ENCODE peak calls at places on chromosomes 5 and 9, in four cellular contexts. D, B, S and J are unnamed samples. For H3K9me3, the result is how much of the 10 kb centered on the place peaks cover.

GRCh38 chr9:133534346-133535284 is at the start of gene ADAMTSL2:
- DNase-seq in S (no peak), D (peak), B (peak), J (no peak)

GRCh38 chr9:128416432-128417019 is 4.1 kb upstream of the CERCAM start:
- DNase-seq in S (no peak), B (no peak), D (no peak), J (no peak)

GRCh38 chr9:34496149-34496712 is 26.6 kb downstream of the ENHO start:
- DNase-seq in S (no peak), B (no peak), D (peak), J (no peak)

GRCh38 chr9:137813651-137814415 is 63.7 kb upstream of the CACNA1B start:
- DNase-seq in S (no peak), B (no peak), D (no peak), J (no peak)

GRCh38 chr5:176660860-176661641 is 13.8 kb downstream of the TSPAN17 start:
- DNase-seq in B (peak), S (peak), D (peak), J (no peak)

GRCh38 chr5:74575741-74576538 is 64.6 kb downstream of the ENC1 start:
- DNase-seq in B (no peak), D (peak), S (no peak), J (no peak)

GRCh38 chr9:72305102-72305546 is 59.9 kb downstream of the ZFAND5 start:
- DNase-seq in S (peak), D (peak), B (peak), J (no peak)

GRCh38 chr5:135843571-135844337 is 9.3 kb downstream of the SLC25A48 start:
- DNase-seq in B (no peak), S (no peak), D (no peak), J (no peak)

GRCh38 chr9:22160235-22160634 is 151.1 kb upstream of the CDKN2B start:
- DNase-seq in D (peak), B (no peak), S (no peak), J (no peak)

GRCh38 chr5:124000558-124000957 is 488.6 kb downstream of the CSNK1G3 start:
- DNase-seq in D (no peak), B (no peak), S (no peak), J (no peak)

GRCh38 chr9:91395106-91395552 is 28.5 kb downstream of the NFIL3 start:
- DNase-seq in D (peak), S (no peak), B (peak), J (no peak)

GRCh38 chr9:121863931-121864330 is 212.5 kb downstream of the DAB2IP start:
- DNase-seq in B (no peak), D (peak), S (no peak), J (no peak)

GRCh38 chr5:173001229-173001841 is 17.8 kb downstream of the ATP6V0E1 start:
- DNase-seq in S (no peak), D (no peak), B (no peak), J (no peak)

GRCh38 chr9:93207860-93208734 is 24.2 kb downstream of the WNK2 start:
- DNase-seq in S (no peak), D (peak), B (no peak), J (no peak)

DNA sequence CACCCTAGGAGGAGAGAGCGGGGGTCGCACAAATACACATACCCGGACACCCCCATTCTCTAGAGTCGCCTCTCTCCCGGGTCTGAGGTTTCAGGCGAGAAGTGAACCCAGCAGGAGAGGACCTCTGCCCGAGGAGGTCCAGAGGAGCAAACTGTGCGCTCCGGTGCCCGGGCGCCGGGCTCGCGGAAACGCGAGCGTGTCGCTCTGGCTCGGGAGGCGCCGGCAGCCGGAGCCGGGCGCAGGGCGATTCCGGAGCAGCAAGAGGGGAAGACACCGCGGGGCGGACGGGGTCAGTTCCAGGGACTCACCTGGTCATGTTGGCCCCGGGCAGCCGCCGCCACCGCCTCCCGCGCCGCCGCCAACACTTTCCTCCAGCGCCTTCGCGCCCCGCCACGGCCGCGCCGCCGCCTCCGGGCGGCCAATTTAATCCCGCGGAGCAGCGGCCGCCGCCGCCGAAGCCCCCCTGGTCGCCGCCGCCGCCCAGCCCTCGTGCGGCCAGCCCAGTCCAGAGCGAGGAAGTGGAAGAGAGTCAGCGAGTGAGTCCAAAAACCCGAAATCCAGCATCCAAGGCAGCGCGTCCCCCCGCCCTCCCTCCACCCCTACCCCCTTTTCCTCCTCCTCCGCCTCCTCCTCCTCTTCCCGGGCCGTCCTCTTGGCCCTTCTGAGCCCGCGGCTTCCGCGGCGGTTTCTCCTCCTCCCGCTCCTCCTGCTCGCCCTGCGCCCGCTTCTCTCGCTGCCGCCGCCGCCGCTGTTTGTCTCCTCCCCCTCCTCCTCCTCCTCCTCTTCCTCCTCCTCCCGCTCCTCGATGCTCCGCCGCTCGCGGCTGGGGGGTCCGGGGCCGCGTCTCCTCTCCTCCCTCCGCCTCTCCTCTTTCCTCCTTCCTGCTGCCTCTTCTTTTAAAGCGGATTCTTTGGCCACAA is 1058.0 kb upstream of the DMAC1 start:
- DNase-seq in D (peak), S (peak), B (peak), J (no peak)
- TF ChIP-seq EZH2 in D (no peak), S (no peak), B (peak), J (peak)

GRCh38 chr9:124350485-124351263 is 64.6 kb downstream of the PSMB7 start:
- DNase-seq in D (no peak), B (no peak), S (no peak), J (no peak)

GRCh38 chr9:124349267-124349666 is 66.0 kb downstream of the PSMB7 start:
- DNase-seq in D (no peak), B (no peak), S (no peak), J (no peak)

GRCh38 chr9:124348363-124348762 is 66.9 kb downstream of the PSMB7 start:
- DNase-seq in B (no peak), S (no peak), D (no peak), J (no peak)

GRCh38 chr9:124348831-124349230 is 66.4 kb downstream of the PSMB7 start:
- DNase-seq in B (no peak), S (no peak), D (no peak), J (no peak)

GRCh38 chr9:124349675-124350484 is 65.4 kb downstream of the PSMB7 start:
- DNase-seq in D (no peak), B (no peak), S (no peak), J (no peak)
- H3K27ac ChIP-seq in D (no peak), B (no peak), S (no peak), J (no peak)

GRCh38 chr5:1846583-1846982 is 36.1 kb downstream of the IRX4 start:
- DNase-seq in D (no peak), B (no peak), S (no peak), J (no peak)

GRCh38 chr5:1847056-1847455 is 35.7 kb downstream of the IRX4 start:
- DNase-seq in D (no peak), S (no peak), B (no peak), J (no peak)

GRCh38 chr5:1844708-1845436 is 37.9 kb downstream of the IRX4 start:
- DNase-seq in B (no peak), S (no peak), D (no peak), J (no peak)

GRCh38 chr5:1845696-1846095 is 37.0 kb downstream of the IRX4 start:
- DNase-seq in D (no peak), S (no peak), B (no peak), J (no peak)

GRCh38 chr5:1847611-1848010 is 35.1 kb downstream of the IRX4 start:
- DNase-seq in B (no peak), S (no peak), D (no peak), J (no peak)
- H3K9me3 ChIP-seq in B (under half), S (under half), D (under half), J (under half)

GRCh38 chr5:55820488-55820887 is 30.7 kb upstream of the IL31RA start:
- DNase-seq in S (no peak), D (no peak), B (no peak), J (no peak)

GRCh38 chr5:55816342-55816741 is 34.8 kb upstream of the IL31RA start:
- DNase-seq in B (peak), S (no peak), D (peak), J (peak)

GRCh38 chr5:55823151-55823796 is 27.9 kb upstream of the IL31RA start:
- DNase-seq in D (no peak), S (no peak), B (no peak), J (no peak)

GRCh38 chr5:55817030-55817429 is 34.1 kb upstream of the IL31RA start:
- DNase-seq in B (no peak), D (no peak), S (no peak), J (peak)

DNA sequence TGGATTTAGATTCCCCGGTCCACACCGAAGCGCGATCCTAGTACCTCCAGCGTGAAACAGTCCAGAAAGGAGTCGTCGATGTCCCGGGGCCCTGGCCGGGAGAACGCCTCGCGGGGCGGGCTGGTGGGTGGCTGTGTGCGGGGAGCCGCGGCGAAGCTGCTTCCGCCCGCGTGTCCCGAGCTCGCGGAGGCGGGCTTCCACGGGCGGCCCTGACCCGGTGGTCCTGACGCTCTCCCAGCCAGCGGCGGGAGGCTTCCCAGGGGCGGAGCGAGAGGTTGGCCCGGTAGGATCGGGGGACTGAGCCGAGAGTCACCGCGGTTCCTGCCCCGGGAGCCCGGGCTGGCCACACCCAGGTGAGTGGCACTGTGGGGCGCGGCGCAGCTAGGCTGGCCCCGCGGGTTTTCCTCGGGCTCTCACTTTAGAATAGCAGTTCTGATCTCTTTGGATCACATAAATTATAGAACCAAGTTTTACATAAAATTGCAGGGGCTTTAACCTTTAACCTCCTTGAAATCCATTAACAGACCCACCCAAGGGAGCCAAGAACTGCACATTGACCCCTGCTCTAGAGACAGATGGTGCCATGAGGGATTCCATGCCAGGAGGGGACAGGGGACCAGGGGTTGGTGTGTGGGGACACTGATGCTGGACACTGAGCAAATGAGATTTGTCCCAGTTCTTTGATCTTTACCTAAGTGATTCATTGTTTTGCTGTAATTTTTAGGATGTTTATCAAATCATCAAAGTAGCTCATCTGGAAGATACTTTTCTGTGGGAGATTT is 29.2 kb upstream of the IL31RA start:
- DNase-seq in D (peak), S (no peak), B (peak), J (no peak)
- TF ChIP-seq EZH2 in D (peak), S (no peak), B (no peak), J (no peak)

GRCh38 chr9:136323420-136323819 is 3.9 kb upstream of the GPSM1 start:
- DNase-seq in B (no peak), D (no peak), S (no peak), J (no peak)

GRCh38 chr9:136326777-136327312 is 494 bp upstream of the GPSM1 start:
- DNase-seq in S (no peak), D (peak), B (no peak), J (no peak)

GRCh38 chr9:136326061-136326776 is 1.1 kb upstream of the GPSM1 start:
- DNase-seq in S (no peak), B (peak), D (peak), J (no peak)

GRCh38 chr9:136324501-136325300 is 2.6 kb upstream of the GPSM1 start:
- DNase-seq in S (no peak), B (no peak), D (no peak), J (no peak)

DNA sequence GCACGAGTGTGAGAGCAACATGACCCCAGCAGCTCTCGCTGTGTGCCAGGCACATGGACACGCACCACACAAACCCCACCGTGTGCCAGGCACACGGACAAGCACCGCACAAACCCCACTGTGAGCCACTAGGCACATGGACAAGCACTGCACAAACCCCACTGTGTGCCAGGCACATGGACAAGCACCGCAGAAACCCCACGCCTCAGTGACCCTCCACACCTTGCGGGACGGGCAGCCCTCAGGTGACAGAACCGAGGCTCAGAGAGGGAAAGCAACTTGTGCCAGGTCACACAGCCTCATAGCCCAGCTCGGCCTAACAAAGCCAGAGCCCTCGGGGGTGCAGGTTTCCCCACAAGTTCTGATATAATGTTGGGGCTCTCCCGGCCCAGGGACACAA is 2.0 kb upstream of the GPSM1 start:
- DNase-seq in S (no peak), B (no peak), D (no peak), J (no peak)
- H3K27ac ChIP-seq in S (no peak), B (peak), D (no peak), J (peak)

GRCh38 chr5:178774446-178774845 is 44.0 kb upstream of the ZNF354A start:
- DNase-seq in B (no peak), D (no peak), S (no peak), J (no peak)

GRCh38 chr5:178774866-178775539 is 44.5 kb upstream of the ZNF354A start:
- DNase-seq in B (no peak), D (no peak), S (no peak), J (no peak)

GRCh38 chr5:178770621-178771020 is 40.2 kb upstream of the ZNF354A start:
- DNase-seq in D (no peak), B (no peak), S (no peak), J (no peak)

GRCh38 chr5:178769617-178770290 is 39.3 kb upstream of the ZNF354A start:
- DNase-seq in S (no peak), D (no peak), B (no peak), J (no peak)

DNA sequence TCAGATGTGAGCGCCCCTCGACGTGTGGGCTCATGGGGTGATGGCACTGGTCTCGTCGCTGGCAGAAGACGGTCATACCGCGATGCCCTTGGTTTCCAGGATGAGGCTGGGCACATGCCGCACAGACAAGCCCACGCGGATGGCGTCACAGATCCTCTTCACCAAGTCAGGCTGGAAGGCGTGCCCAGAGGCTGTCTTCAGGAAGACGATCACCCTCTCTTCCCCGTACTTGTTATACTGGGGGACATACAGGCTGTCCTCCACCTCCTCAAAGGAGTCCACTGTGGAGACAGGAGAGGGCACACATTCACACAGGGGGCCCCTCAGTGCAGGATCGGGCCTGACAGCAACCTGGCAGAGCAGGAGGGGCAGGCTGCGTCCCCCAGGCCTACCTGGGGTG is 41.9 kb upstream of the ZNF354A start:
- DNase-seq in D (no peak), B (no peak), S (no peak), J (no peak)
- H3K9me3 ChIP-seq in D (under half), B (under half), S (under half), J (under half)

DNA sequence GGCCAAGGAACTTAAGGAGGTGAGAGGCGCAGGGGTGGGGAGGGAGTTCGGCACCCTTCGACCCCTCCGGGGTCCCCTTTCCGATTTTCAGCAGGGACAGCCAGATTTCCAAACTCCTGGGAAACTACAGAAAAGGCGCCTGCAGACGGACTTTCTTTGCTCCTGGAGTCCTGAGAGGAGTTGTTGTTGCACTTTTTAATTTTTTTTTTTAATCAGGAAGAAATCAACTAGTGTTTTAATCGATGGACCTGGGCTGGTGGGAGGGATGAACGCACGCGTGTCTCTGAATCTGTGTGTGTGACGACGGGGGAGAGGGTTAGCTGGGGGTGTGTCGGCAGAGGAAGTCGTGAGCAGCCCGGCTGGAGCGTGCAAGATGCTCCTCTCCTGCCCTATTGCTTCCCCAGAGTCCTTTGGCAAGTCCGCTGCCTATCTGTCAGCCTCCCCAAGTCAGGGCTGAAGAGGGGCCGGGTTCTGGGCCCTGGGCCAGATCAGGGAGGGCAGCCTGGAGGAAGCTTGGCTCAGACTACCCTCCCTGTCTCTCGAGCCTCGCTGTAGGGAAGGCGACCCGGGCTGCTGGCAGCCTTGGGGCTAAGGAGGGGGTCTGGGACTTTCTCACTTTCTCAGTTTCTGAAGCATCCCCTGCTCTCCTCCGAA is 654 bp downstream of the PRR16 start:
- DNase-seq in S (no peak), D (peak), B (peak), J (no peak)
- TF ChIP-seq EZH2 in S (peak), D (no peak), B (peak), J (no peak)